ENCODE peak calls at places on chromosomes 6 and 20, in ten cellular contexts. U is retina, N is left ventricle myocardium inferior, Z is epithelial cell of prostate, V is OCI-M1, E is vagina, T is H4, P is lung, Q is AG08396, A is aorta. M is an unnamed sample.

GRCh38 chr6:51349866-51350265 is 531.2 kb downstream of the TFAP2B start:
- DNase-seq in U (no peak), P (no peak), T (no peak), Z (no peak), V (no peak), A (no peak), E (no peak), Q (no peak), N (no peak), M (no peak)

GRCh38 chr6:79146426-79146825 is 68.4 kb upstream of the PHIP start:
- DNase-seq in V (no peak), P (no peak), Q (no peak), N (no peak), Z (no peak), U (no peak), A (no peak), T (no peak), E (no peak), M (no peak)

GRCh38 chr6:43262000-43262779 is 18.9 kb downstream of the TTBK1 start:
- DNase-seq in N (no peak), Z (no peak), E (no peak), T (no peak), U (no peak), Q (no peak), V (no peak), P (no peak), A (no peak), M (no peak)

GRCh38 chr20:10524034-10524476 is 89.0 kb downstream of the SLX4IP start:
- DNase-seq in A (no peak), V (no peak), T (no peak), N (peak; percentile 26), Z (no peak), P (no peak), Q (no peak), U (peak; percentile 56), E (peak; percentile 97), M (peak; percentile 66)

GRCh38 chr6:33427585-33428218 is 7.8 kb downstream of the SYNGAP1 start:
- DNase-seq in E (no peak), P (no peak), Q (peak; percentile 80), V (peak; percentile 67), T (no peak), A (peak; percentile 86), Z (no peak), N (peak; percentile 63), U (peak; percentile 55), M (peak; percentile 45)

GRCh38 chr20:50186151-50186885 is 4.3 kb upstream of the CEBPB start:
- DNase-seq in T (peak; percentile 62), V (peak; percentile 91), U (peak; percentile 89), E (peak; percentile 93), N (peak; percentile 92), P (peak; percentile 95), Z (no peak), Q (peak; percentile 77), A (peak; percentile 98), M (peak; percentile 86)

GRCh38 chr6:131014080-131014776 is 48.8 kb downstream of the EPB41L2 start:
- DNase-seq in U (no peak), V (peak; percentile 49), E (no peak), T (no peak), P (no peak), Z (no peak), A (no peak), Q (no peak), N (no peak), M (no peak)

GRCh38 chr6:34816635-34817301 is 24.9 kb downstream of the BLTP3A start:
- DNase-seq in Z (no peak), A (no peak), E (no peak), U (no peak), Q (no peak), N (no peak), P (no peak), V (peak; percentile 73), T (no peak), M (no peak)

GRCh38 chr6:132188865-132189264 is 212.4 kb downstream of the MOXD1 start:
- DNase-seq in T (peak; percentile 56), P (no peak), U (no peak), V (peak; percentile 64), E (no peak), Z (no peak), N (no peak), A (no peak), Q (peak; percentile 42), M (no peak)

GRCh38 chr6:14151773-14152172 is 34.2 kb downstream of the CD83 start:
- DNase-seq in P (no peak), E (no peak), T (no peak), N (no peak), U (no peak), V (no peak), Z (no peak), Q (no peak), A (no peak), M (no peak)

GRCh38 chr20:62587757-62588402 is 54.4 kb upstream of the SLCO4A1 start:
- DNase-seq in U (no peak), A (no peak), Z (no peak), V (no peak), T (no peak), P (no peak), Q (peak; percentile 51), E (no peak), N (no peak), M (peak; percentile 31)

GRCh38 chr20:2741463-2741862 is 48.9 kb downstream of the EBF4 start:
- DNase-seq in N (no peak), A (no peak), E (no peak), Q (no peak), V (no peak), T (no peak), P (no peak), U (no peak), Z (no peak), M (no peak)

GRCh38 chr20:56358070-56358469 is 704 bp upstream of the FAM210B start:
- DNase-seq in V (no peak), E (no peak), A (no peak), P (no peak), N (no peak), T (no peak), Q (no peak), U (no peak), Z (no peak), M (no peak)

GRCh38 chr6:31784270-31784925 is 7.3 kb upstream of the VWA7 start:
- DNase-seq in A (no peak), Q (no peak), E (no peak), V (no peak), Z (no peak), P (no peak), U (no peak), T (no peak), N (no peak), M (no peak)

GRCh38 chr6:143721642-143722041 is 43.9 kb downstream of the PHACTR2 start:
- DNase-seq in P (no peak), N (no peak), T (no peak), U (no peak), Q (no peak), Z (no peak), A (no peak), E (no peak), V (no peak), M (no peak)

GRCh38 chr20:56805313-56805712 is 176.2 kb downstream of the TFAP2C start:
- DNase-seq in U (no peak), N (no peak), Q (no peak), V (no peak), Z (no peak), P (no peak), T (no peak), A (no peak), E (no peak), M (no peak)

GRCh38 chr20:61762886-61763739 is 302.6 kb downstream of the TAF4 start:
- DNase-seq in V (no peak), T (no peak), Z (no peak), Q (no peak), N (no peak), E (no peak), U (no peak), P (no peak), A (peak; percentile 59), M (no peak)

GRCh38 chr6:148027201-148027600 is 315.4 kb upstream of the SASH1 start:
- DNase-seq in U (no peak), Z (peak; percentile 44), V (no peak), P (peak; percentile 40), N (no peak), T (no peak), E (no peak), A (no peak), Q (no peak), M (no peak)

GRCh38 chr6:23282243-23283021 is 713.1 kb downstream of the HDGFL1 start:
- DNase-seq in A (no peak), N (no peak), T (no peak), P (no peak), Z (no peak), E (no peak), U (no peak), V (no peak), Q (no peak), M (no peak)

GRCh38 chr6:33781105-33781975 is 7.6 kb downstream of the LEMD2 start:
- DNase-seq in Z (no peak), T (peak; percentile 79), U (peak; percentile 69), N (no peak), A (no peak), Q (peak; percentile 60), E (no peak), V (no peak), P (no peak), M (peak; percentile 96)

GRCh38 chr20:49461894-49462293 is 20.6 kb downstream of the KCNB1 start:
- DNase-seq in A (no peak), U (no peak), T (no peak), N (no peak), Q (no peak), V (no peak), E (no peak), Z (no peak), P (no peak), M (no peak)

GRCh38 chr6:30647802-30648460 is 998 bp downstream of the C6orf136 start:
- DNase-seq in Z (no peak), E (no peak), V (peak; percentile 90), N (no peak), P (no peak), Q (no peak), A (no peak), U (no peak), T (no peak), M (no peak)

GRCh38 chr20:51084598-51084997 is 61.7 kb upstream of the KCNG1 start:
- DNase-seq in T (no peak), E (no peak), Z (no peak), N (no peak), U (no peak), P (no peak), A (no peak), Q (no peak), V (no peak), M (no peak)

M was measured in mesendoderm.